ENCODE peak calls at places on chromosomes 12 and 14, in six cellular contexts. P, Q, S, T, F and C are unnamed samples.
A peak's percentile ranks its signal among the peaks of the same experiment; 100 is the strongest.

GRCh38 chr12:121858662-121859572 is at the start of gene HPD:
- DNase-seq in P (no peak), Q (no peak), S (peak; percentile 16), T (no peak), F (no peak), C (peak; percentile 65)

GRCh38 chr12:76666272-76666845 is 97.6 kb upstream of the ZDHHC17 start:
- DNase-seq in P (no peak), Q (no peak), S (no peak), T (no peak), F (no peak), C (no peak)

GRCh38 chr12:114013601-114014345 is 47.6 kb upstream of the RBM19 start:
- DNase-seq in P (no peak), Q (peak; percentile 33), S (no peak), T (no peak), F (peak; percentile 36), C (no peak)

GRCh38 chr12:28424965-28425364 is 234.7 kb downstream of the CCDC91 start:
- DNase-seq in P (peak; percentile 41), Q (no peak), S (no peak), T (no peak), F (no peak), C (peak; percentile 26)

GRCh38 chr12:58915634-58916033 is 4.7 kb downstream of the LRIG3 start:
- DNase-seq in P (peak; percentile 40), Q (no peak), S (no peak), T (no peak), F (no peak), C (peak; percentile 55)

GRCh38 chr12:52217223-52217622 is 15.8 kb upstream of the KRT7 start:
- DNase-seq in P (peak; percentile 91), Q (no peak), S (no peak), T (peak; percentile 74), F (no peak), C (peak; percentile 89)

GRCh38 chr12:57616383-57617101 is 5.3 kb downstream of the ARHGEF25 start:
- DNase-seq in P (no peak), Q (no peak), S (no peak), T (no peak), F (no peak), C (no peak)

GRCh38 chr14:64734990-64735389 is 30.8 kb downstream of the PLEKHG3 start:
- DNase-seq in P (no peak), Q (no peak), S (no peak), T (no peak), F (no peak), C (no peak)

GRCh38 chr14:101058571-101058970 is 155.0 kb upstream of the RTL1 start:
- DNase-seq in P (no peak), Q (no peak), S (no peak), T (no peak), F (no peak), C (no peak)

GRCh38 chr12:108696111-108696995 is 35.0 kb downstream of the CORO1C start:
- DNase-seq in P (no peak), Q (no peak), S (no peak), T (no peak), F (peak; percentile 58), C (no peak)

GRCh38 chr12:104197264-104197663 is 18.3 kb upstream of the TXNRD1 start:
- DNase-seq in P (no peak), Q (no peak), S (no peak), T (no peak), F (no peak), C (no peak)

GRCh38 chr14:82182646-82183045 is 649.0 kb upstream of the SEL1L start:
- DNase-seq in P (no peak), Q (no peak), S (no peak), T (no peak), F (no peak), C (no peak)

GRCh38 chr14:105107351-105107750 is 42.1 kb upstream of the GPR132 start:
- DNase-seq in P (no peak), Q (no peak), S (no peak), T (no peak), F (no peak), C (no peak)

GRCh38 chr14:105867961-105868599 is 341.7 kb downstream of the TMEM121 start:
- DNase-seq in P (peak; percentile 16), Q (no peak), S (no peak), T (peak; percentile 56), F (no peak), C (peak; percentile 7)

GRCh38 chr14:68795602-68796417 is 2.9 kb upstream of the ZFP36L1 start:
- DNase-seq in P (peak; percentile 85), Q (peak; percentile 87), S (peak; percentile 71), T (peak; percentile 97), F (peak; percentile 76), C (peak; percentile 89)

GRCh38 chr14:30610719-30611388 is 11.3 kb upstream of the SCFD1 start:
- DNase-seq in P (peak; percentile 60), Q (no peak), S (no peak), T (no peak), F (peak; percentile 10), C (peak; percentile 77)

GRCh38 chr12:1799882-1800645 is 20.3 kb upstream of the LRTM2 start:
- DNase-seq in P (no peak), Q (no peak), S (peak; percentile 5), T (peak; percentile 80), F (no peak), C (no peak)

GRCh38 chr12:123057505-123058265 is 77.2 kb downstream of the ARL6IP4 start:
- DNase-seq in P (no peak), Q (no peak), S (no peak), T (no peak), F (no peak), C (no peak)

GRCh38 chr12:101027816-101028215 is 182.2 kb downstream of the SLC5A8 start:
- DNase-seq in P (no peak), Q (no peak), S (no peak), T (no peak), F (no peak), C (no peak)

GRCh38 chr14:59332727-59333126 is 132.5 kb downstream of the GPR135 start:
- DNase-seq in P (no peak), Q (no peak), S (no peak), T (no peak), F (no peak), C (no peak)

GRCh38 chr12:53999596-54000104 is 311 bp upstream of the HOXC9 start:
- DNase-seq in P (no peak), Q (no peak), S (no peak), T (no peak), F (peak; percentile 77), C (no peak)

GRCh38 chr14:63512861-63513260 is 30.3 kb downstream of the PPP2R5E start:
- DNase-seq in P (no peak), Q (no peak), S (no peak), T (no peak), F (no peak), C (no peak)

DNA sequence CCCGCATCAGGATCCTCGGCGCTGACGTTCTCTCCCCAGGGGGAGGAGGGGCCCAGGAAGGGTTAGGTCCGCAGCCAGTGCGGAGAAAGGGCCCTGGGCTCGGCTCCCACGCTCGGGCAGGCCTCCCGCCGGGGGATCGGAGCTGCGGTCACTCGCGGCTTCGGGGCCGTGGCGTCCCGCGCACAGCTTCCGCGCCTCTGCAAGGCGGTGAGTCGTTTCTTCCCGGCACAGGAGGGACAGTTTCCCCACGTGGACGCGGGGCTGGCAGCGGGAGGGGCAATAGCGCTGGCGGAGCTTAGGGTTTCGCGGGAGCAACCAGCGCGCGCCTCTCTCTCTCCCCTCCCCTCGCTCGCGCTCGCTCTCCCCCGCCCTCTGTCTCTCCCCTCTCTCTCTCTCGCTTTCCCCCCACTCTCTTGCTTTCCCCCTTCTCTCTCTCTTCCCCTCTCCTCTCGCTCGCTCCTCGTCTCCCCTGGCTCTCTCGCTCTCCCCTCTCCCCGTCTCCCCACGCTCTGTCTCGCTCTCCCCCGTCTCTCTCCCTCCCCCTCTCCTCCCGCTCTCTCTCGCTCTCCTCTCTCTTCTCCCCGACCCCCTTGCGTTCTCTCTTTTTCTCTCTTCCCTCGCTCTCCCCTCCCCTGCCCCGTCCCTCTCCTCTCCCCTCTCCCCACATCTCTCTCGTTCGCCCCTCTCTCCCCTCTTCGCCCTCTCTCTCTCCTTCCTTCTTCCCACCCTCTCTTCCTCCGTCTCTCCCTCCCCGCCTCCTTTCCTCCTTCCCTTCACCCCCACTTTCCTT is 12.8 kb upstream of the MAP3K9 start:
- DNase-seq in P (peak; percentile 56), Q (no peak), S (no peak), T (peak; percentile 89), F (peak; percentile 27), C (peak; percentile 55)
- TF ChIP-seq POLR2A in P (no peak), Q (no peak), S (no peak), T (no peak), F (no peak), C (no peak)

DNA sequence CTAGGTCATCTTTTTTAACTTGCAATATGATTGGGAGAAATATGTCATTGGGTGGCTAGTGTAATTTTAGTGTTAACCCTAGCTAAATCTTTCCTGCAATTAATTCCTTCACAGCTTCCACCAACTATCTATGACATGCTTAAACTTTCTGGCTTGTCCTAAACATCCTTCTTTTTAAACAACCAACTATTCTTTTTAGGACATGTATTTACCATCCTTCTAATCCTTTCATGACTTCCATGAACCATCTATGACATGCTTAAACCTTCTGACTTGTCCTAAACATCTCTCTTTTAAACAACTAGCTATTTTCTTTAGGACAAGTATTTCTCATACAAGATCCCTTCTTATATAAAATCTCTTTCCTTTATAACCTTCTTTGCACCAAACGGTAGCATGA is 179.6 kb upstream of the PDZRN4 start:
- DNase-seq in P (no peak), Q (no peak), S (no peak), T (no peak), F (no peak), C (no peak)
- H3K9me3 ChIP-seq in P (no peaks in the 10 kb centered on the region), Q (peaks cover 67% of the 10 kb centered on the region), S (peaks cover 19% of the 10 kb centered on the region), T (peaks cover 36% of the 10 kb centered on the region), F (peaks cover 4% of the 10 kb centered on the region), C (peaks cover 9% of the 10 kb centered on the region)

DNA sequence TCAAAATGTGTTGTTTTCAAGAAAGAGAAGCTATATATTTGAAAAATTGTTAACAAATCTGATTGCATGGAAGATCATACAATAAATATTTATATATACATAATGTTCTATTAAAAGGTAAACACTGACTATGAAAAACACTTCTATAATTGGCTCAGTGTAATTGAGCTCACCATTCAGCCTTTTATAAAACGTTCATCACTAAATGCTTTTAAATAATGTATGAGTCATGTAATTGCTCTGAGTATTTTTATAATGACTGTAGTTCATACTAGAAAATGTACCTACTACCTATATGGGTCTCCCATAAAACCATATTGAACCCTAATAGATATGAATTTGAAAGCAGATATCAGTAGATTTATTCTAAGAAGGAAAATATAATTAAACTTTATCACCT is 240.4 kb upstream of the MGAT4C start:
- DNase-seq in P (no peak), Q (no peak), S (no peak), T (no peak), F (no peak), C (no peak)
- H3K27ac ChIP-seq in P (no peak overlapping the region), Q (no peak overlapping the region), S (no peak overlapping the region), T (no peak overlapping the region), F (no peak overlapping the region), C (no peak overlapping the region)

DNA sequence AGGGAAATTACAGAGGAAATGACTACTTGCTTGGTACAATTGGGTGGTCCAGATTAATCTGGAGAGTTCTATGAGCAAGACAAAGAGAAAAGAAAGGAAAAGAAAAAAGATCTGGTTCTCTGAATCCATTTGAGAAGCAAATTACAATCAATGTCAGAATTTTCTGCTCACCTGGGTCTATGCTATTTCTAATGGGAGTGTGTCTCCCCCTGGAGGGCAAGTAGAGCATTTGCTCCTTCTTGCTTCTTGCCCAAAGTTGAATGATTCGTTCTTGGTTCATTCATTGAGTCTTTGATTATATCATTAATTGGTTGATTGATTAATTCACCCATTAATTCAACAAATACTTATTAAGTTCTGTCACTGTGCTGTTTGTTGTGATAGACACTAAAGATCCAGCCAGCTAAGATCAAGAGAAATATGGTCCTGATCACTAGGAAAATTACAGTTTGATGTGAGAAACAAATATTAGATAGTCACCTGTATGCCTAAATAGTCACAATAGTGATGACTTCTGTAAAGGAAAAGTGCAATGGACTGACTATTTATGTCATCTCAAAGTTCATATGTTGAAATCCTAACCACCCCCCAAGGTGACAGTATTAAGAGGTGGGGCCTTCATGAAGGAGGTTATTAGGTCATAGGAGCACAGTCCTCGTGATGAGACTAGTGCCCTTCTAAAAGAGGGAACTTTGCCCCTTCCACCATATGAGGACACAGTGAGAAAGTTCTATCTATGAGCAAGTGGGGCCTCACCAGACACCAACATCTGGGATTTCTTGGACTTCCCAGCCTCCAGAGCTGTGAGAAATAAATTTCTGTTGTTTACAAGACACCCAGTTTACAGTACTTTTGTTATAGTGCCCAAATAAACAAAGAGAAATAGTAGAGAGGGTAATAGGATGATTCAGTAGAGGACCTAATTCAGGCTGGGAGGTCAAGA is 8.0 kb upstream of the ASB8 start:
- DNase-seq in P (no peak), Q (no peak), S (no peak), T (no peak), F (peak; percentile 62), C (no peak)
- TF ChIP-seq POLR2A in P (no peak), Q (no peak), S (no peak), T (no peak), F (no peak), C (no peak)